ENCODE peak calls at places on chromosomes 4 and X, in ten cellular contexts. L is tibial artery; N is heart right ventricle; I is CD8-positive, alpha-beta T cell; J is HepG2; K is lower lobe of right lung; B is psoas muscle; H is SK-N-SH; M is HCT116; W is body of pancreas. R is an unnamed sample.

GRCh38 chr4:25863347-25863784 is 578 bp upstream of the SEL1L3 start:
- DNase-seq in N (no peak), I (no peak), W (peak; percentile 82), J (no peak), M (no peak), K (peak; percentile 66), B (peak; percentile 19), L (no peak), H (peak; percentile 57), R (no peak)

GRCh38 chr4:7244343-7244680 is 52.0 kb downstream of the SORCS2 start:
- DNase-seq in I (no peak), J (no peak), B (no peak), W (no peak), K (no peak), H (no peak), N (no peak), M (no peak), L (no peak), R (no peak)

GRCh38 chrX:148755111-148755510 is 254.7 kb downstream of the AFF2 start:
- DNase-seq in K (no peak), M (no peak), I (no peak), L (no peak), H (no peak), N (no peak), W (no peak), B (no peak), J (no peak), R (no peak)

GRCh38 chr4:172356002-172356401 is 542.8 kb downstream of the GALNTL6 start:
- DNase-seq in H (no peak), J (no peak), M (no peak), K (no peak), W (no peak), N (no peak), L (no peak), B (no peak), I (no peak), R (no peak)

GRCh38 chr4:178632415-178632814 is 1190.2 kb upstream of the AGA start:
- DNase-seq in W (no peak), L (no peak), B (no peak), M (no peak), K (no peak), J (no peak), N (no peak), H (peak; percentile 34), I (no peak), R (no peak)

GRCh38 chr4:29081230-29081955 is 1638.8 kb upstream of the PCDH7 start:
- DNase-seq in M (peak; percentile 22), I (no peak), B (no peak), W (no peak), H (no peak), L (no peak), J (no peak), K (no peak), N (no peak), R (no peak)

GRCh38 chr4:155496294-155496626 is 119.5 kb upstream of the MAP9 start:
- DNase-seq in H (no peak), K (no peak), W (no peak), I (no peak), L (no peak), N (no peak), J (no peak), M (no peak), B (no peak), R (no peak)

GRCh38 chr4:19455850-19456602 is 795.7 kb upstream of the SLIT2 start:
- DNase-seq in J (no peak), M (peak; percentile 24), H (no peak), W (no peak), K (no peak), I (no peak), N (no peak), L (no peak), B (no peak), R (no peak)

GRCh38 chrX:87900320-87900908 is 382.8 kb downstream of the KLHL4 start:
- DNase-seq in H (no peak), N (no peak), K (no peak), L (no peak), J (no peak), B (no peak), M (no peak), W (no peak), I (no peak), R (no peak)

GRCh38 chrX:22060451-22060940 is 28.4 kb downstream of the PHEX start:
- DNase-seq in W (no peak), K (no peak), I (no peak), N (no peak), M (no peak), B (no peak), J (no peak), H (no peak), L (no peak), R (no peak)

GRCh38 chrX:129115104-129115503 is 408.2 kb downstream of the SMARCA1 start:
- DNase-seq in J (peak; percentile 45), M (peak; percentile 31), W (no peak), I (no peak), L (no peak), K (no peak), N (no peak), B (no peak), H (peak; percentile 47), R (no peak)

GRCh38 chrX:154525606-154526490 is 9.8 kb upstream of the FAM3A start:
- DNase-seq in B (no peak), J (no peak), N (no peak), I (no peak), M (no peak), K (no peak), L (no peak), H (no peak), W (no peak), R (no peak)

GRCh38 chr4:184722798-184723197 is 11.1 kb downstream of the CENPU start:
- DNase-seq in J (no peak), W (no peak), K (no peak), H (no peak), B (no peak), M (no peak), I (no peak), L (no peak), N (no peak), R (no peak)

GRCh38 chr4:105246712-105247111 is 100.0 kb downstream of the TET2 start:
- DNase-seq in J (no peak), W (no peak), M (no peak), K (no peak), B (no peak), I (no peak), N (no peak), L (no peak), H (no peak), R (no peak)

GRCh38 chr4:32569844-32570243 is 1849.7 kb downstream of the PCDH7 start:
- DNase-seq in N (no peak), W (no peak), J (no peak), B (no peak), M (no peak), H (no peak), I (no peak), L (no peak), K (no peak), R (no peak)

GRCh38 chr4:101033986-101034385 is 313.3 kb downstream of the PPP3CA start:
- DNase-seq in I (no peak), N (no peak), W (no peak), J (no peak), L (no peak), M (no peak), B (no peak), K (no peak), H (no peak), R (no peak)
- TF ChIP-seq CTCF in I (no peak), N (no peak), W (no peak), J (no peak), L (no peak), M (peak; percentile 68), B (no peak), K (no peak), H (no peak), R (no peak)

DNA sequence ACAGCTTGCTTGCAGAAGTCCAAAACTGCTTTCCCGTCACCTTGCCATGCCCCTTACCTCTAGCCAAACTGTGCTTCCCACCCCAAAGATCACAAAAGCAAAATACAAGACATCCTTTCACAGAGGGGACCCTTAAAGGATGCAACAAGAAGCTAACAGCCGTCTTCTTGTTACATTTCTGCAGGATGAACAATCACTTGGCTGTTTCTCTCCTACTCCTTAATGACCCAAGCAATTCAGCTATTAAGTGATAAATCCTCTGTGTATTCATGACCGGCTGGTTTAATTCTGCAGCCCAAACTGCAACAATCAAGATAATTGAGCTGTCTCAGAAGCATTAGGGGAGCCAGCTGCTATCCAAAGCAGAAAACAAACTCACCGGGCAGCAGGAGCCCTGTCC is 85.9 kb upstream of the ACSL4 start:
- DNase-seq in W (no peak), L (no peak), I (no peak), B (no peak), K (no peak), J (no peak), N (no peak), M (no peak), H (no peak), R (no peak)
- H3K27ac ChIP-seq in W (no peak overlapping the region), L (no peak overlapping the region), I (no peak overlapping the region), B (no peak overlapping the region), K (no peak overlapping the region), J (no peak overlapping the region), N (no peak overlapping the region), M (no peak overlapping the region), H (no peak overlapping the region), R (no peak overlapping the region)

GRCh38 chrX:9992061-9992460 is 24.9 kb downstream of the CLDN34 start:
- DNase-seq in H (no peak), I (no peak), W (no peak), L (no peak), K (no peak), J (no peak), N (no peak), M (no peak), B (no peak), R (no peak)

GRCh38 chrX:9992724-9993123 is 25.6 kb downstream of the CLDN34 start:
- DNase-seq in B (no peak), I (no peak), J (no peak), H (no peak), M (no peak), L (no peak), K (no peak), N (no peak), W (no peak), R (no peak)

GRCh38 chrX:9983463-9983862 is 16.3 kb downstream of the CLDN34 start:
- DNase-seq in N (no peak), J (no peak), W (no peak), K (no peak), H (no peak), M (no peak), L (no peak), B (no peak), I (no peak), R (no peak)

DNA sequence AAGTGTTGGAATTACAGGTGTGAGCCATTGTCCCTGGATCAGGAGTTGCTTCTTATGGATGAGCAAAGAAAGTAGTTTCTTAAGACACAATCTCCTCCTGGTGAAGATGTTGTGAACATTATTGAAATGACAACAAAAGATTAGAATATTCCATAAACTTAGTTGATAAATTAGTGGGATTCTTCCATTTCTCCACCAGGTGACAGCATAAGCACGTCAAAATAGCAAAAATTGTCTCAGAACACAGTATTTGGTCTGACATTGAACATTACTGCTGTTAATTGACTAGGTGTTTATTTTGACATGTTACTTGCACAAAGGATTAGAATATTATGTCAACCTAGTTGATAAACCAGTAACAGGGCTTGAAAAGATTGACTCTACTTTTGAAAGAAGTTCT is 21.6 kb downstream of the CLDN34 start:
- DNase-seq in I (no peak), B (no peak), K (no peak), N (no peak), L (no peak), H (peak; percentile 23), M (no peak), W (no peak), J (no peak), R (no peak)
- TF ChIP-seq CTCF in I (no peak), B (peak; percentile 32), K (peak; percentile 30), N (peak; percentile 7), L (peak; percentile 13), H (peak; percentile 63), M (peak; percentile 44), W (peak; percentile 37), J (peak; percentile 48), R (peak; percentile 11)

GRCh38 chrX:133859860-133860259 is 125.5 kb downstream of the GPC3 start:
- DNase-seq in W (no peak), I (no peak), K (no peak), B (no peak), M (no peak), L (peak; percentile 57), H (no peak), J (no peak), N (no peak), R (no peak)
- H3K27ac ChIP-seq in W (no peak overlapping the region), I (no peak overlapping the region), K (no peak overlapping the region), B (no peak overlapping the region), M (no peak overlapping the region), L (no peak overlapping the region), H (no peak overlapping the region), J (no peak overlapping the region), N (no peak overlapping the region), R (no peak overlapping the region)

R was measured in heart left ventricle.